ENCODE peak calls at places on chromosome 12, in five cellular contexts. C is stomach, J is suprapubic skin, M is K562, G is esophagus muscularis mucosa. B is an unnamed sample. For H3K36me3, the result is how much of the 10 kb centered on the place peaks cover.

GRCh38 chr12:78194448-78194847 is 363.8 kb downstream of the NAV3 start:
- DNase-seq in J (no peak), M (no peak), G (no peak), C (no peak), B (no peak)

GRCh38 chr12:15648564-15648963 is 140.6 kb downstream of the EPS8 start:
- DNase-seq in C (no peak), G (no peak), M (no peak), J (no peak), B (no peak)

GRCh38 chr12:116881325-116881866 is at the start of gene HRK:
- DNase-seq in M (peak), G (no peak), J (no peak), C (no peak), B (no peak)

GRCh38 chr12:75812341-75813018 is 219.1 kb downstream of the PHLDA1 start:
- DNase-seq in G (no peak), J (no peak), C (no peak), M (no peak), B (no peak)

GRCh38 chr12:47216150-47216677 is 136.5 kb upstream of the AMIGO2 start:
- DNase-seq in C (no peak), G (no peak), M (no peak), J (no peak), B (no peak)

GRCh38 chr12:7899755-7900154 is 27.0 kb upstream of the SLC2A14 start:
- DNase-seq in G (no peak), C (no peak), J (no peak), M (no peak), B (no peak)

GRCh38 chr12:125113800-125114199 is 48.6 kb downstream of the AACS start:
- DNase-seq in J (no peak), M (no peak), C (no peak), G (no peak), B (no peak)

GRCh38 chr12:102806110-102806509 is 110.9 kb downstream of the PAH start:
- DNase-seq in C (no peak), J (no peak), M (no peak), G (no peak), B (no peak)

GRCh38 chr12:44716681-44717080 is 159.4 kb downstream of the NELL2 start:
- DNase-seq in C (no peak), M (no peak), G (no peak), J (no peak), B (no peak)

GRCh38 chr12:28824849-28825248 is 324.2 kb upstream of the FAR2 start:
- DNase-seq in C (no peak), M (no peak), G (no peak), J (no peak), B (no peak)
- TF ChIP-seq EP300 in C (no peak), M (no peak), G (no peak), J (no peak), B (no peak)

GRCh38 chr12:107178776-107179175 is 85.4 kb upstream of the CRY1 start:
- DNase-seq in M (no peak), J (no peak), G (no peak), C (no peak), B (no peak)

GRCh38 chr12:107184359-107184980 is 91.1 kb upstream of the CRY1 start:
- DNase-seq in G (no peak), C (no peak), M (no peak), J (no peak), B (no peak)

DNA sequence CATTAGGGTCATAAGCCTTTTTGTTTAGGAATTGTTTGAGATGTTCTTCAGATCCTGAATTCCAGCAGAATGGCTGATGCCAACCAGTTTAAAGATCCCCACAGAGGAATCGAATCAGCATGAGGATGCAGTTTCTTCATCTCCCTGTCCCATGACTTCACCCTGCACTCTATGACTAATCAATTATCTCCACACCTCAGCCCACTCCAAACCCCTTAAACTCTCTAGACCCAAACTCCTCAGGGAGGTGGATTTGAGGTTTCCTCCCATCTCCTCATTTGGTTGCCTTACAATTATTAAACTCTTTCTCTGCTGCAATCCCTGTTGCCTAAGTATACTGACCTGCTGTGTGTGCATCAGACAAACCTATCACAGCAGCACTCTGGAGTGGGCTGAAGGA is 86.5 kb upstream of the CRY1 start:
- DNase-seq in C (no peak), J (no peak), M (no peak), G (no peak), B (no peak)
- H3K27ac ChIP-seq in C (no peak), J (no peak), M (no peak), G (no peak), B (no peak)

GRCh38 chr12:31517994-31518393 is 72.9 kb downstream of the DENND5B start:
- DNase-seq in C (no peak), J (no peak), M (no peak), G (no peak), B (no peak)

GRCh38 chr12:31518680-31519227 is 72.2 kb downstream of the DENND5B start:
- DNase-seq in G (no peak), M (no peak), J (no peak), C (no peak), B (no peak)

GRCh38 chr12:31516702-31517101 is 74.2 kb downstream of the DENND5B start:
- DNase-seq in C (no peak), J (no peak), M (no peak), G (no peak), B (no peak)

GRCh38 chr12:31519525-31519924 is 71.4 kb downstream of the DENND5B start:
- DNase-seq in J (no peak), C (no peak), M (no peak), G (no peak), B (no peak)

GRCh38 chr12:31514912-31515311 is 76.0 kb downstream of the DENND5B start:
- DNase-seq in G (no peak), J (no peak), M (no peak), C (no peak), B (no peak)
- H3K36me3 ChIP-seq in G (under half), J (under half), M (under half), C (under half), B (under half)

DNA sequence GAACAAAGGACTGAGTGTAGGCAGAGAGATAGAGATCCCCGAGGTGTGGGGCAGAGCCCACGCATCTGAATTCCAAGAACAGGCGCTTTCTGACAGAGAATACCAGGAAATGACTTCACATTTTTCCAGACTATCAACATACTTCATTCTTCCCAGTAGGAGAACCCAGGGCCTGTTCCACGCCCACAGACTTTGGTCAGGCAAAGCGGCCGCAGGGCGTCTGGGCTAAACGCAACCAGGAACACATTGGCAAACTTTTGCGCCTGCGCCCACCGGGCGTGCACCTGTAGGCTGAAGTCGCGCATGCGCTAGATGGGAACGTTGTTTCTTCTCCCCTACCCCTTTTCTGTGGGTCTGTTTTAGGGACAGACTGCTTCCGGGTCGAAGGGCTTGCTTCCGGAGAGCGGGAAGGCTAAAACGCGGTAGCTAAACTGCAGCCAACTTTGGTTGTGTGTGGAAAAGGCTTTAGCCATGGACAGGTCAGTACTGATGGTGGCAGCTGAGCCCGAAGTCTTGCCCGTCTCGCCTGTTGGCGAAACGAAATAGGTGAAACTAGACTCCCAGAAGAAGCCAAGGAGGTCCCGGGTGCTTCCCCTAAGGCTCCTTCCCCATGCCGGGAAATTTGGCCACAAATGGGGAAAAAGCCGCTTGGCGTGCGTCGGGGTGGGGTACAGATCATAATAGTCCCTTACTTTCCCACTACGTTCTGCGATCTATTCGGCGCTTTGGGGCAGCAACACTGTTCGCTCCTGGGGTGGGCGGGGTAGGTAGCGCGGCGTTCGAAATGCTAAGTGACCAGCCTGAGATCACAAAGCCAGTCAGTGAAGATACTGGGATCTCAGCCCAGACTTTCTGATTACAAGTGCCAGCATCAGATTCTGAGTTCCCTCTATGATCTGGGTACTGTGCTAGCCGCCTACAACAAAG is at the start of gene NUP107:
- DNase-seq in M (peak), G (peak), C (peak), J (peak), B (peak)
- TF ChIP-seq EP300 in M (peak), G (peak), C (peak), J (no peak), B (peak)

GRCh38 chr12:109150124-109150640 is 33.8 kb downstream of the ACACB start:
- DNase-seq in G (no peak), M (no peak), J (peak), C (no peak), B (no peak)
- H3K27ac ChIP-seq in G (peak), M (no peak), J (no peak), C (no peak), B (no peak)

GRCh38 chr12:120132437-120132836 is 15.9 kb upstream of the RAB35 start:
- DNase-seq in G (no peak), M (no peak), J (no peak), C (peak), B (no peak)
- H3K36me3 ChIP-seq in G (half or more), M (half or more), J (half or more), C (half or more), B (half or more)

DNA sequence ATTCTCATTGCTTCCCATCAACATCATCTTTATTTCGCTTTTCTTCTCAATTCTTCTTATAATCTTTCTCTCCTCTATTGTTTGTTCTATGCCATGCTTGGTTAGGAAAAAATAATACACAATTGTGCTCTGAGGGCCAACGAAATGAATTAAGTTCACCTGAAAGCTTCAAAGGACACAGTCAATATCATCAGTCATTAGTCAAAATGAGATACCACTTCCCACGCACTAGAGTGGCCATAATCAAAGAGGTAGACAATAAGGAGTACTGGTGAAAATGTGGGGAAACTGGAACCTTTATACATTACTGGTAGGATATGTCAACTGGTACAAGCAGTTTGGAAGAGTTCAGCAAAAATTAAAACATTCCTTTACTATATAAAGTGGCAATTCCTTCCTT is 91.5 kb downstream of the TMTC1 start:
- DNase-seq in G (no peak), C (no peak), M (no peak), J (no peak), B (no peak)
- TF ChIP-seq EP300 in G (no peak), C (no peak), M (no peak), J (no peak), B (no peak)

GRCh38 chr12:50033317-50033679 is 8.0 kb upstream of the RACGAP1 start:
- DNase-seq in J (no peak), G (no peak), M (no peak), C (no peak), B (no peak)
- H3K27ac ChIP-seq in J (no peak), G (no peak), M (peak), C (no peak), B (peak)

GRCh38 chr12:121424632-121424992 is 24.7 kb downstream of the RNF34 start:
- DNase-seq in J (no peak), G (no peak), C (no peak), M (no peak), B (no peak)
- H3K36me3 ChIP-seq in J (half or more), G (half or more), C (half or more), M (half or more), B (half or more)

DNA sequence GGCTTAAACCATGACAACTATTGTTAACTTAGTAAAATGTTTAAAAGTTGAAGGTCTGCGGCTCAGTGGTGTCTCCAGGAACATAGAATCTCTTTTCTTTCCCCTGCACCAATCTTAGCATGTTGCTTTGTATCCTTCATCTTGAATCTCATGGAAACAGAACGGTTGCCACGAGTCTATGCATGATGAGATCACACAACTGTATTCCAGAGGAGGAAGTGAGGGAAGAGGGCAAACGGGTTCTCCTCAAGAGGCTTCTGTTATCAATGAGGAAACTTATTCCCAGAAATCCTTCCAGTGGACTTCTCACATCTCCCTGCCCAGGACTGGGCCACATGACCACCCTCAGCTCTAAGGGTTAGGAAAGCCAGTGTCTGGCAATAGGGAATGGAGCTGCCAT is 17.3 kb downstream of the PLXNC1 start:
- DNase-seq in J (no peak), G (no peak), C (no peak), M (no peak), B (no peak)
- TF ChIP-seq EP300 in J (no peak), G (no peak), C (no peak), M (no peak), B (no peak)